ENCODE peak calls at places on chromosomes 1 and 21, in nine cellular contexts. R, G, U, Z, E, W, F, T and Q are unnamed samples.

GRCh38 chr1:183403386-183403957 is 14.7 kb downstream of the NMNAT2 start:
- DNase-seq in R (no peak), G (no peak), U (no peak), Z (no peak), E (no peak), W (no peak), F (no peak), T (no peak), Q (no peak)

GRCh38 chr1:185926562-185926961 is 192.4 kb downstream of the HMCN1 start:
- DNase-seq in R (no peak), G (no peak), U (no peak), Z (no peak), E (no peak), W (no peak), F (no peak), T (no peak), Q (no peak)

GRCh38 chr1:177145102-177145779 is 19.3 kb downstream of the ASTN1 start:
- DNase-seq in R (no peak), G (no peak), U (no peak), Z (no peak), E (no peak), W (no peak), F (no peak), T (no peak), Q (no peak)

GRCh38 chr21:31198575-31198974 is 145.5 kb downstream of the TIAM1 start:
- DNase-seq in R (no peak), G (peak; percentile 13), U (peak; percentile 46), Z (no peak), E (no peak), W (peak; percentile 51), F (no peak), T (no peak), Q (peak; percentile 23)

GRCh38 chr1:114340906-114341698 is 169.9 kb downstream of the TRIM33 start:
- DNase-seq in R (no peak), G (no peak), U (no peak), Z (no peak), E (no peak), W (no peak), F (no peak), T (no peak), Q (no peak)

GRCh38 chr1:95509989-95510388 is 276.0 kb downstream of the RWDD3 start:
- DNase-seq in R (no peak), G (no peak), U (no peak), Z (no peak), E (no peak), W (no peak), F (no peak), T (no peak), Q (no peak)

GRCh38 chr1:10800778-10801177 is 4.3 kb upstream of the CASZ1 start:
- DNase-seq in R (no peak), G (no peak), U (no peak), Z (no peak), E (no peak), W (no peak), F (no peak), T (no peak), Q (no peak)

GRCh38 chr21:16992448-16992847 is 520.4 kb upstream of the CXADR start:
- DNase-seq in R (no peak), G (no peak), U (peak; percentile 6), Z (no peak), E (no peak), W (no peak), F (no peak), T (no peak), Q (no peak)

GRCh38 chr1:103901072-103901471 is 151.4 kb downstream of the AMY1C start:
- DNase-seq in R (no peak), G (no peak), U (no peak), Z (no peak), E (no peak), W (no peak), F (no peak), T (no peak), Q (no peak)

GRCh38 chr1:10755977-10756521 is 40.4 kb downstream of the CASZ1 start:
- DNase-seq in R (peak; percentile 77), G (no peak), U (peak; percentile 80), Z (peak; percentile 74), E (peak; percentile 83), W (peak; percentile 38), F (peak; percentile 93), T (peak; percentile 89), Q (peak; percentile 53)

GRCh38 chr1:116982319-116983004 is 19.1 kb upstream of the CD101 start:
- DNase-seq in R (no peak), G (no peak), U (no peak), Z (no peak), E (no peak), W (no peak), F (no peak), T (no peak), Q (no peak)

GRCh38 chr1:156494309-156494895 is 6.2 kb downstream of the MEF2D start:
- DNase-seq in R (peak; percentile 66), G (no peak), U (no peak), Z (peak; percentile 72), E (no peak), W (no peak), F (no peak), T (no peak), Q (no peak)

GRCh38 chr1:154714638-154715037 is 106.7 kb upstream of the ADAR start:
- DNase-seq in R (no peak), G (peak; percentile 54), U (no peak), Z (no peak), E (no peak), W (no peak), F (no peak), T (peak; percentile 28), Q (no peak)

GRCh38 chr1:185646202-185646683 is 87.9 kb upstream of the HMCN1 start:
- DNase-seq in R (no peak), G (peak; percentile 68), U (no peak), Z (peak; percentile 54), E (peak; percentile 39), W (peak; percentile 54), F (no peak), T (peak; percentile 52), Q (peak; percentile 88)

GRCh38 chr1:3483380-3483779 is 28.9 kb downstream of the ARHGEF16 start:
- DNase-seq in R (no peak), G (no peak), U (no peak), Z (no peak), E (no peak), W (no peak), F (no peak), T (no peak), Q (no peak)

GRCh38 chr1:35717911-35718476 is 690 bp downstream of the C1orf216 start:
- DNase-seq in R (peak; percentile 49), G (peak; percentile 24), U (peak; percentile 76), Z (peak; percentile 49), E (peak; percentile 66), W (peak; percentile 45), F (peak; percentile 93), T (peak; percentile 44), Q (no peak)

GRCh38 chr21:35234725-35235124 is 185.6 kb upstream of the RUNX1 start:
- DNase-seq in R (no peak), G (no peak), U (no peak), Z (no peak), E (no peak), W (no peak), F (no peak), T (no peak), Q (no peak)

GRCh38 chr1:113451710-113452109 is 61.4 kb downstream of the MAGI3 start:
- DNase-seq in R (no peak), G (no peak), U (no peak), Z (no peak), E (no peak), W (no peak), F (no peak), T (no peak), Q (no peak)

GRCh38 chr1:174898102-174898802 is 101.5 kb upstream of the CACYBP start:
- DNase-seq in R (no peak), G (no peak), U (no peak), Z (no peak), E (no peak), W (no peak), F (no peak), T (no peak), Q (no peak)

GRCh38 chr1:154969246-154969645 is 1.3 kb downstream of the SHC1 start:
- DNase-seq in R (no peak), G (no peak), U (no peak), Z (no peak), E (no peak), W (no peak), F (no peak), T (no peak), Q (no peak)

GRCh38 chr1:24932725-24933294 is 2.7 kb upstream of the RUNX3 start:
- DNase-seq in R (no peak), G (no peak), U (no peak), Z (no peak), E (no peak), W (no peak), F (no peak), T (no peak), Q (no peak)
- TF ChIP-seq POLR2A in R (no peak), G (no peak), U (no peak), Z (no peak), E (no peak), W (no peak), F (no peak), T (no peak), Q (no peak)

DNA sequence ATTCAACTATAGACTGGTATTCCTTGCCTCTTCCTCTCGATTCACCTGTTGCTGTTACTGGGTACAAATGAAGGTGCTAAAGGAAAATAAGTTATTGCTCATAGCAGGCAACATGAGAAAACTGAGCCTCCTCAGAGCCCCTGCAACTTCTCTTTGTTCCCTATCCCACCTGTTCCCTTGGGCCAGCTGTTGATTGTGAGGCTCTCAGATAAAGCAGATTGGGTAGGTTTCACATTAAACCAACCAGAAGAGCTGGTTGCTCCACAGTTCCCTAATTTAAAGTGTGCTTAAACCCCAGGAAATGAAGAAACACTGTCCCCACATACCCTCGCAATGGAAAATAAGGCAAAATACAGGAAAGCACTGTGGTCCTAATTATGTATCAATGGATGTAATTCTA is 4.8 kb downstream of the DEDD start:
- DNase-seq in R (no peak), G (no peak), U (no peak), Z (no peak), E (no peak), W (no peak), F (no peak), T (no peak), Q (no peak)
- TF ChIP-seq POLR2A in R (no peak), G (no peak), U (no peak), Z (no peak), E (no peak), W (no peak), F (no peak), T (no peak), Q (no peak)

DNA sequence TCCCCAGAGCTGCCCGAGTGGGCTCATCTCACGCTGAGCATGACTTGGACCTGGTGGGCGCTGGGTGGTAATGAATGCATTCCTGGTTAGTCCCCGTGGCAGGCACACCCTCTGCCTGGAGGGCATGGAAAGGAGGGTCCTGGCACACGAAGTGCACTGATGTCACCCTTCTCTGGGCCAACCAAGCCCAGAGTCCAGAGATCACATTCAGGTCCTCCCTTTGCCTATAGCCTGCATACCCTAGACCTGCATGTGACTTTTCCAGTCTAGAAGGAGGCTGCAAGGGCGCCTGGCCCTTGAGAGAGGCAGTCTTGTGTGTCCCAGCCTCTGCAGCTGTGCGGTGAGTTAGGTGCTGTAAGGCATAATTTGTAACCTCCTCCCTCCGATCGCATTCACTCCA is 22.1 kb downstream of the PADI2 start:
- DNase-seq in R (no peak), G (no peak), U (no peak), Z (no peak), E (no peak), W (no peak), F (no peak), T (no peak), Q (no peak)
- TF ChIP-seq POLR2A in R (no peak), G (no peak), U (no peak), Z (no peak), E (no peak), W (no peak), F (no peak), T (no peak), Q (no peak)

GRCh38 chr1:66271216-66271903 is 262.6 kb upstream of the SGIP1 start:
- DNase-seq in R (peak; percentile 82), G (peak; percentile 78), U (no peak), Z (peak; percentile 94), E (peak; percentile 92), W (peak; percentile 23), F (peak; percentile 94), T (peak; percentile 93), Q (peak; percentile 92)
- TF ChIP-seq POLR2A in R (peak; percentile 24), G (no peak), U (no peak), Z (peak; percentile 37), E (peak; percentile 38), W (no peak), F (no peak), T (no peak), Q (peak; percentile 29)